ENCODE peak calls at places on chromosomes 4 and X, in eight cellular contexts. One of them, this sample, is unnamed.

GRCh38 chrX:18012974-18013373 is 151.9 kb upstream of the RAI2 start:
- DNase-seq in HL-60: no peak
- DNase-seq in NCI-H187 treated with DMSO at 0.1 percent for 48 hours: no peak
- DNase-seq in AML-193: no peak
- DNase-seq in activated T-cell treated with anti-CD3 and anti-CD28 coated beads for 48 hours: no peak
- DNase-seq in Ammon's horn: no peak
- DNase-seq in heart right ventricle: no peak
- DNase-seq in stimulated activated effector memory CD8-positive, alpha-beta T cell treated with anti-CD3 and anti-CD28 coated beads, Interleukin-12 subunit alpha, Interleukin-12 subunit beta, amount 100 ng/mL, for 72 hours: no peak
- DNase-seq in this sample: no peak

GRCh38 chr4:127355738-127356137 is 277.0 kb upstream of the INTU start:
- DNase-seq in NCI-H187 treated with DMSO at 0.1 percent for 48 hours: no peak
- DNase-seq in heart right ventricle: no peak
- DNase-seq in stimulated activated effector memory CD8-positive, alpha-beta T cell treated with anti-CD3 and anti-CD28 coated beads, Interleukin-12 subunit alpha, Interleukin-12 subunit beta, amount 100 ng/mL, for 72 hours: no peak
- DNase-seq in Ammon's horn: peak; percentile 5
- DNase-seq in AML-193: no peak
- DNase-seq in HL-60: no peak
- DNase-seq in activated T-cell treated with anti-CD3 and anti-CD28 coated beads for 48 hours: no peak
- DNase-seq in this sample: no peak

GRCh38 chrX:16466640-16467432 is 183.1 kb upstream of the S100G start:
- DNase-seq in NCI-H187 treated with DMSO at 0.1 percent for 48 hours: no peak
- DNase-seq in HL-60: no peak
- DNase-seq in heart right ventricle: no peak
- DNase-seq in AML-193: no peak
- DNase-seq in Ammon's horn: no peak
- DNase-seq in activated T-cell treated with anti-CD3 and anti-CD28 coated beads for 48 hours: no peak
- DNase-seq in stimulated activated effector memory CD8-positive, alpha-beta T cell treated with anti-CD3 and anti-CD28 coated beads, Interleukin-12 subunit alpha, Interleukin-12 subunit beta, amount 100 ng/mL, for 72 hours: no peak
- DNase-seq in this sample: no peak

GRCh38 chrX:12979011-12979629 is 4.2 kb downstream of the TMSB4X start:
- DNase-seq in HL-60: no peak
- DNase-seq in heart right ventricle: no peak
- DNase-seq in Ammon's horn: no peak
- DNase-seq in stimulated activated effector memory CD8-positive, alpha-beta T cell treated with anti-CD3 and anti-CD28 coated beads, Interleukin-12 subunit alpha, Interleukin-12 subunit beta, amount 100 ng/mL, for 72 hours: no peak
- DNase-seq in NCI-H187 treated with DMSO at 0.1 percent for 48 hours: no peak
- DNase-seq in activated T-cell treated with anti-CD3 and anti-CD28 coated beads for 48 hours: no peak
- DNase-seq in AML-193: no peak
- DNase-seq in this sample: no peak

GRCh38 chr4:147326581-147326980 is 154.3 kb upstream of the EDNRA start:
- DNase-seq in NCI-H187 treated with DMSO at 0.1 percent for 48 hours: no peak
- DNase-seq in heart right ventricle: no peak
- DNase-seq in HL-60: no peak
- DNase-seq in activated T-cell treated with anti-CD3 and anti-CD28 coated beads for 48 hours: no peak
- DNase-seq in stimulated activated effector memory CD8-positive, alpha-beta T cell treated with anti-CD3 and anti-CD28 coated beads, Interleukin-12 subunit alpha, Interleukin-12 subunit beta, amount 100 ng/mL, for 72 hours: no peak
- DNase-seq in Ammon's horn: no peak
- DNase-seq in AML-193: no peak
- DNase-seq in this sample: no peak

GRCh38 chr4:102438873-102439614 is 62.1 kb upstream of the NFKB1 start:
- DNase-seq in Ammon's horn: peak; percentile 40
- DNase-seq in stimulated activated effector memory CD8-positive, alpha-beta T cell treated with anti-CD3 and anti-CD28 coated beads, Interleukin-12 subunit alpha, Interleukin-12 subunit beta, amount 100 ng/mL, for 72 hours: no peak
- DNase-seq in NCI-H187 treated with DMSO at 0.1 percent for 48 hours: no peak
- DNase-seq in heart right ventricle: no peak
- DNase-seq in HL-60: no peak
- DNase-seq in activated T-cell treated with anti-CD3 and anti-CD28 coated beads for 48 hours: no peak
- DNase-seq in AML-193: no peak
- DNase-seq in this sample: no peak

GRCh38 chr4:167897116-167897515 is 195.2 kb upstream of the ANXA10 start:
- DNase-seq in HL-60: no peak
- DNase-seq in AML-193: no peak
- DNase-seq in Ammon's horn: no peak
- DNase-seq in NCI-H187 treated with DMSO at 0.1 percent for 48 hours: no peak
- DNase-seq in heart right ventricle: no peak
- DNase-seq in activated T-cell treated with anti-CD3 and anti-CD28 coated beads for 48 hours: no peak
- DNase-seq in stimulated activated effector memory CD8-positive, alpha-beta T cell treated with anti-CD3 and anti-CD28 coated beads, Interleukin-12 subunit alpha, Interleukin-12 subunit beta, amount 100 ng/mL, for 72 hours: no peak
- DNase-seq in this sample: no peak

GRCh38 chr4:163554870-163555465 is 60.5 kb downstream of the TMA16 start:
- DNase-seq in Ammon's horn: no peak
- DNase-seq in activated T-cell treated with anti-CD3 and anti-CD28 coated beads for 48 hours: no peak
- DNase-seq in HL-60: no peak
- DNase-seq in heart right ventricle: no peak
- DNase-seq in NCI-H187 treated with DMSO at 0.1 percent for 48 hours: no peak
- DNase-seq in AML-193: peak; percentile 44
- DNase-seq in stimulated activated effector memory CD8-positive, alpha-beta T cell treated with anti-CD3 and anti-CD28 coated beads, Interleukin-12 subunit alpha, Interleukin-12 subunit beta, amount 100 ng/mL, for 72 hours: no peak
- DNase-seq in this sample: no peak

GRCh38 chr4:147969573-147969972 is 237.7 kb downstream of the ARHGAP10 start:
- DNase-seq in stimulated activated effector memory CD8-positive, alpha-beta T cell treated with anti-CD3 and anti-CD28 coated beads, Interleukin-12 subunit alpha, Interleukin-12 subunit beta, amount 100 ng/mL, for 72 hours: no peak
- DNase-seq in heart right ventricle: no peak
- DNase-seq in HL-60: no peak
- DNase-seq in AML-193: no peak
- DNase-seq in NCI-H187 treated with DMSO at 0.1 percent for 48 hours: no peak
- DNase-seq in Ammon's horn: no peak
- DNase-seq in activated T-cell treated with anti-CD3 and anti-CD28 coated beads for 48 hours: no peak
- DNase-seq in this sample: no peak

GRCh38 chrX:155053656-155054055 is 17.3 kb downstream of the CMC4 start:
- DNase-seq in AML-193: no peak
- DNase-seq in activated T-cell treated with anti-CD3 and anti-CD28 coated beads for 48 hours: no peak
- DNase-seq in stimulated activated effector memory CD8-positive, alpha-beta T cell treated with anti-CD3 and anti-CD28 coated beads, Interleukin-12 subunit alpha, Interleukin-12 subunit beta, amount 100 ng/mL, for 72 hours: no peak
- DNase-seq in HL-60: no peak
- DNase-seq in NCI-H187 treated with DMSO at 0.1 percent for 48 hours: no peak
- DNase-seq in Ammon's horn: no peak
- DNase-seq in heart right ventricle: no peak
- DNase-seq in this sample: no peak

GRCh38 chrX:140948827-140949226 is 53.6 kb upstream of the SPANXB1 start:
- DNase-seq in stimulated activated effector memory CD8-positive, alpha-beta T cell treated with anti-CD3 and anti-CD28 coated beads, Interleukin-12 subunit alpha, Interleukin-12 subunit beta, amount 100 ng/mL, for 72 hours: no peak
- DNase-seq in heart right ventricle: no peak
- DNase-seq in HL-60: no peak
- DNase-seq in NCI-H187 treated with DMSO at 0.1 percent for 48 hours: no peak
- DNase-seq in AML-193: no peak
- DNase-seq in Ammon's horn: no peak
- DNase-seq in activated T-cell treated with anti-CD3 and anti-CD28 coated beads for 48 hours: no peak
- DNase-seq in this sample: no peak

GRCh38 chr4:125303058-125303457 is 11.7 kb upstream of the FAT4 start:
- DNase-seq in HL-60: no peak
- DNase-seq in NCI-H187 treated with DMSO at 0.1 percent for 48 hours: no peak
- DNase-seq in stimulated activated effector memory CD8-positive, alpha-beta T cell treated with anti-CD3 and anti-CD28 coated beads, Interleukin-12 subunit alpha, Interleukin-12 subunit beta, amount 100 ng/mL, for 72 hours: no peak
- DNase-seq in heart right ventricle: no peak
- DNase-seq in AML-193: no peak
- DNase-seq in Ammon's horn: no peak
- DNase-seq in activated T-cell treated with anti-CD3 and anti-CD28 coated beads for 48 hours: no peak
- DNase-seq in this sample: no peak

GRCh38 chr4:76811604-76812412 is 86.1 kb downstream of the SOWAHB start:
- DNase-seq in HL-60: no peak
- DNase-seq in heart right ventricle: peak; percentile 41
- DNase-seq in stimulated activated effector memory CD8-positive, alpha-beta T cell treated with anti-CD3 and anti-CD28 coated beads, Interleukin-12 subunit alpha, Interleukin-12 subunit beta, amount 100 ng/mL, for 72 hours: no peak
- DNase-seq in AML-193: no peak
- DNase-seq in Ammon's horn: no peak
- DNase-seq in NCI-H187 treated with DMSO at 0.1 percent for 48 hours: no peak
- DNase-seq in activated T-cell treated with anti-CD3 and anti-CD28 coated beads for 48 hours: no peak
- DNase-seq in this sample: no peak

GRCh38 chr4:111070390-111070789 is 447.5 kb upstream of the PITX2 start:
- DNase-seq in AML-193: no peak
- DNase-seq in Ammon's horn: peak; percentile 47
- DNase-seq in NCI-H187 treated with DMSO at 0.1 percent for 48 hours: no peak
- DNase-seq in heart right ventricle: no peak
- DNase-seq in stimulated activated effector memory CD8-positive, alpha-beta T cell treated with anti-CD3 and anti-CD28 coated beads, Interleukin-12 subunit alpha, Interleukin-12 subunit beta, amount 100 ng/mL, for 72 hours: no peak
- DNase-seq in activated T-cell treated with anti-CD3 and anti-CD28 coated beads for 48 hours: no peak
- DNase-seq in HL-60: no peak
- DNase-seq in this sample: no peak

GRCh38 chr4:145446184-145446583 is 35.5 kb upstream of the SMAD1 start:
- DNase-seq in activated T-cell treated with anti-CD3 and anti-CD28 coated beads for 48 hours: no peak
- DNase-seq in NCI-H187 treated with DMSO at 0.1 percent for 48 hours: no peak
- DNase-seq in HL-60: no peak
- DNase-seq in stimulated activated effector memory CD8-positive, alpha-beta T cell treated with anti-CD3 and anti-CD28 coated beads, Interleukin-12 subunit alpha, Interleukin-12 subunit beta, amount 100 ng/mL, for 72 hours: no peak
- DNase-seq in heart right ventricle: no peak
- DNase-seq in AML-193: no peak
- DNase-seq in Ammon's horn: no peak
- DNase-seq in this sample: no peak

GRCh38 chr4:154911097-154911496 is 130.0 kb downstream of the RBM46 start:
- DNase-seq in stimulated activated effector memory CD8-positive, alpha-beta T cell treated with anti-CD3 and anti-CD28 coated beads, Interleukin-12 subunit alpha, Interleukin-12 subunit beta, amount 100 ng/mL, for 72 hours: no peak
- DNase-seq in Ammon's horn: no peak
- DNase-seq in AML-193: no peak
- DNase-seq in HL-60: no peak
- DNase-seq in activated T-cell treated with anti-CD3 and anti-CD28 coated beads for 48 hours: no peak
- DNase-seq in heart right ventricle: no peak
- DNase-seq in NCI-H187 treated with DMSO at 0.1 percent for 48 hours: no peak
- DNase-seq in this sample: no peak

GRCh38 chrX:12013220-12013619 is 125.1 kb upstream of the FRMPD4 start:
- DNase-seq in NCI-H187 treated with DMSO at 0.1 percent for 48 hours: no peak
- DNase-seq in heart right ventricle: no peak
- DNase-seq in stimulated activated effector memory CD8-positive, alpha-beta T cell treated with anti-CD3 and anti-CD28 coated beads, Interleukin-12 subunit alpha, Interleukin-12 subunit beta, amount 100 ng/mL, for 72 hours: no peak
- DNase-seq in HL-60: no peak
- DNase-seq in activated T-cell treated with anti-CD3 and anti-CD28 coated beads for 48 hours: no peak
- DNase-seq in AML-193: no peak
- DNase-seq in Ammon's horn: no peak
- DNase-seq in this sample: no peak

GRCh38 chr4:74821541-74821940 is 27.2 kb upstream of the BTC start:
- DNase-seq in Ammon's horn: no peak
- DNase-seq in HL-60: no peak
- DNase-seq in NCI-H187 treated with DMSO at 0.1 percent for 48 hours: no peak
- DNase-seq in heart right ventricle: no peak
- DNase-seq in stimulated activated effector memory CD8-positive, alpha-beta T cell treated with anti-CD3 and anti-CD28 coated beads, Interleukin-12 subunit alpha, Interleukin-12 subunit beta, amount 100 ng/mL, for 72 hours: no peak
- DNase-seq in activated T-cell treated with anti-CD3 and anti-CD28 coated beads for 48 hours: no peak
- DNase-seq in AML-193: no peak
- DNase-seq in this sample: no peak

GRCh38 chr4:87120411-87121162 is 99.8 kb downstream of the KLHL8 start:
- DNase-seq in AML-193: no peak
- DNase-seq in Ammon's horn: peak; percentile 28
- DNase-seq in NCI-H187 treated with DMSO at 0.1 percent for 48 hours: no peak
- DNase-seq in HL-60: no peak
- DNase-seq in stimulated activated effector memory CD8-positive, alpha-beta T cell treated with anti-CD3 and anti-CD28 coated beads, Interleukin-12 subunit alpha, Interleukin-12 subunit beta, amount 100 ng/mL, for 72 hours: no peak
- DNase-seq in heart right ventricle: peak; percentile 40
- DNase-seq in activated T-cell treated with anti-CD3 and anti-CD28 coated beads for 48 hours: no peak
- DNase-seq in this sample: no peak

GRCh38 chr4:20883231-20883630 is 183.0 kb downstream of the PACRGL start:
- DNase-seq in AML-193: no peak
- DNase-seq in activated T-cell treated with anti-CD3 and anti-CD28 coated beads for 48 hours: no peak
- DNase-seq in stimulated activated effector memory CD8-positive, alpha-beta T cell treated with anti-CD3 and anti-CD28 coated beads, Interleukin-12 subunit alpha, Interleukin-12 subunit beta, amount 100 ng/mL, for 72 hours: no peak
- DNase-seq in NCI-H187 treated with DMSO at 0.1 percent for 48 hours: no peak
- DNase-seq in Ammon's horn: no peak
- DNase-seq in heart right ventricle: no peak
- DNase-seq in HL-60: no peak
- DNase-seq in this sample: no peak

GRCh38 chrX:68511255-68511654 is 12.4 kb downstream of the YIPF6 start:
- DNase-seq in heart right ventricle: no peak
- DNase-seq in HL-60: no peak
- DNase-seq in stimulated activated effector memory CD8-positive, alpha-beta T cell treated with anti-CD3 and anti-CD28 coated beads, Interleukin-12 subunit alpha, Interleukin-12 subunit beta, amount 100 ng/mL, for 72 hours: peak; percentile 49
- DNase-seq in NCI-H187 treated with DMSO at 0.1 percent for 48 hours: no peak
- DNase-seq in AML-193: peak; percentile 9
- DNase-seq in Ammon's horn: peak; percentile 28
- DNase-seq in activated T-cell treated with anti-CD3 and anti-CD28 coated beads for 48 hours: no peak
- DNase-seq in this sample: peak; percentile 28

GRCh38 chr4:139511320-139511719 is 44.7 kb downstream of the SETD7 start:
- DNase-seq in AML-193: no peak
- DNase-seq in heart right ventricle: no peak
- DNase-seq in HL-60: no peak
- DNase-seq in Ammon's horn: peak; percentile 24
- DNase-seq in stimulated activated effector memory CD8-positive, alpha-beta T cell treated with anti-CD3 and anti-CD28 coated beads, Interleukin-12 subunit alpha, Interleukin-12 subunit beta, amount 100 ng/mL, for 72 hours: no peak
- DNase-seq in activated T-cell treated with anti-CD3 and anti-CD28 coated beads for 48 hours: no peak
- DNase-seq in NCI-H187 treated with DMSO at 0.1 percent for 48 hours: no peak
- DNase-seq in this sample: no peak

GRCh38 chrX:23003121-23003520 is 3.4 kb downstream of the DDX53 start:
- DNase-seq in stimulated activated effector memory CD8-positive, alpha-beta T cell treated with anti-CD3 and anti-CD28 coated beads, Interleukin-12 subunit alpha, Interleukin-12 subunit beta, amount 100 ng/mL, for 72 hours: no peak
- DNase-seq in heart right ventricle: no peak
- DNase-seq in HL-60: no peak
- DNase-seq in Ammon's horn: no peak
- DNase-seq in NCI-H187 treated with DMSO at 0.1 percent for 48 hours: no peak
- DNase-seq in activated T-cell treated with anti-CD3 and anti-CD28 coated beads for 48 hours: no peak
- DNase-seq in AML-193: no peak
- DNase-seq in this sample: no peak

GRCh38 chr4:86092684-86093083 is 267.2 kb downstream of the MAPK10 start:
- DNase-seq in NCI-H187 treated with DMSO at 0.1 percent for 48 hours: no peak
- DNase-seq in Ammon's horn: peak; percentile 15
- DNase-seq in HL-60: no peak
- DNase-seq in heart right ventricle: no peak
- DNase-seq in stimulated activated effector memory CD8-positive, alpha-beta T cell treated with anti-CD3 and anti-CD28 coated beads, Interleukin-12 subunit alpha, Interleukin-12 subunit beta, amount 100 ng/mL, for 72 hours: no peak
- DNase-seq in activated T-cell treated with anti-CD3 and anti-CD28 coated beads for 48 hours: no peak
- DNase-seq in AML-193: peak; percentile 24
- DNase-seq in this sample: no peak

GRCh38 chr4:136865591-136865990 is 666.7 kb downstream of the PCDH18 start:
- DNase-seq in heart right ventricle: no peak
- DNase-seq in AML-193: no peak
- DNase-seq in activated T-cell treated with anti-CD3 and anti-CD28 coated beads for 48 hours: no peak
- DNase-seq in stimulated activated effector memory CD8-positive, alpha-beta T cell treated with anti-CD3 and anti-CD28 coated beads, Interleukin-12 subunit alpha, Interleukin-12 subunit beta, amount 100 ng/mL, for 72 hours: no peak
- DNase-seq in Ammon's horn: no peak
- DNase-seq in HL-60: no peak
- DNase-seq in NCI-H187 treated with DMSO at 0.1 percent for 48 hours: no peak
- DNase-seq in this sample: no peak

GRCh38 chr4:47531241-47531953 is 46.3 kb downstream of the ATP10D start:
- DNase-seq in activated T-cell treated with anti-CD3 and anti-CD28 coated beads for 48 hours: peak; percentile 21
- DNase-seq in heart right ventricle: no peak
- DNase-seq in NCI-H187 treated with DMSO at 0.1 percent for 48 hours: no peak
- DNase-seq in stimulated activated effector memory CD8-positive, alpha-beta T cell treated with anti-CD3 and anti-CD28 coated beads, Interleukin-12 subunit alpha, Interleukin-12 subunit beta, amount 100 ng/mL, for 72 hours: peak; percentile 62
- DNase-seq in Ammon's horn: peak; percentile 46
- DNase-seq in AML-193: peak; percentile 90
- DNase-seq in HL-60: peak; percentile 28
- DNase-seq in this sample: peak; percentile 9

GRCh38 chr4:152273343-152273742 is 262.5 kb downstream of the FBXW7 start:
- DNase-seq in stimulated activated effector memory CD8-positive, alpha-beta T cell treated with anti-CD3 and anti-CD28 coated beads, Interleukin-12 subunit alpha, Interleukin-12 subunit beta, amount 100 ng/mL, for 72 hours: no peak
- DNase-seq in NCI-H187 treated with DMSO at 0.1 percent for 48 hours: no peak
- DNase-seq in heart right ventricle: no peak
- DNase-seq in HL-60: no peak
- DNase-seq in AML-193: no peak
- DNase-seq in activated T-cell treated with anti-CD3 and anti-CD28 coated beads for 48 hours: no peak
- DNase-seq in Ammon's horn: no peak
- DNase-seq in this sample: no peak

GRCh38 chrX:41339148-41339547 is 5.2 kb downstream of the DDX3X start:
- DNase-seq in activated T-cell treated with anti-CD3 and anti-CD28 coated beads for 48 hours: no peak
- DNase-seq in NCI-H187 treated with DMSO at 0.1 percent for 48 hours: no peak
- DNase-seq in heart right ventricle: no peak
- DNase-seq in Ammon's horn: no peak
- DNase-seq in HL-60: no peak
- DNase-seq in AML-193: no peak
- DNase-seq in stimulated activated effector memory CD8-positive, alpha-beta T cell treated with anti-CD3 and anti-CD28 coated beads, Interleukin-12 subunit alpha, Interleukin-12 subunit beta, amount 100 ng/mL, for 72 hours: no peak
- DNase-seq in this sample: no peak

GRCh38 chr4:70759627-70760026 is 37.9 kb downstream of the RUFY3 start:
- DNase-seq in stimulated activated effector memory CD8-positive, alpha-beta T cell treated with anti-CD3 and anti-CD28 coated beads, Interleukin-12 subunit alpha, Interleukin-12 subunit beta, amount 100 ng/mL, for 72 hours: no peak
- DNase-seq in heart right ventricle: no peak
- DNase-seq in HL-60: no peak
- DNase-seq in NCI-H187 treated with DMSO at 0.1 percent for 48 hours: no peak
- DNase-seq in Ammon's horn: no peak
- DNase-seq in AML-193: no peak
- DNase-seq in activated T-cell treated with anti-CD3 and anti-CD28 coated beads for 48 hours: no peak
- DNase-seq in this sample: no peak

GRCh38 chr4:54837576-54838140 is 179.9 kb downstream of the KIT start:
- DNase-seq in activated T-cell treated with anti-CD3 and anti-CD28 coated beads for 48 hours: no peak
- DNase-seq in heart right ventricle: no peak
- DNase-seq in NCI-H187 treated with DMSO at 0.1 percent for 48 hours: no peak
- DNase-seq in Ammon's horn: no peak
- DNase-seq in stimulated activated effector memory CD8-positive, alpha-beta T cell treated with anti-CD3 and anti-CD28 coated beads, Interleukin-12 subunit alpha, Interleukin-12 subunit beta, amount 100 ng/mL, for 72 hours: no peak
- DNase-seq in HL-60: no peak
- DNase-seq in AML-193: no peak
- DNase-seq in this sample: no peak

GRCh38 chr4:74433043-74433442 is 11.9 kb upstream of the AREG start:
- DNase-seq in stimulated activated effector memory CD8-positive, alpha-beta T cell treated with anti-CD3 and anti-CD28 coated beads, Interleukin-12 subunit alpha, Interleukin-12 subunit beta, amount 100 ng/mL, for 72 hours: no peak
- DNase-seq in HL-60: no peak
- DNase-seq in activated T-cell treated with anti-CD3 and anti-CD28 coated beads for 48 hours: no peak
- DNase-seq in heart right ventricle: no peak
- DNase-seq in Ammon's horn: no peak
- DNase-seq in AML-193: no peak
- DNase-seq in NCI-H187 treated with DMSO at 0.1 percent for 48 hours: no peak
- DNase-seq in this sample: no peak

GRCh38 chr4:150280081-150280950 is 202.1 kb downstream of the DCLK2 start:
- DNase-seq in Ammon's horn: no peak
- DNase-seq in NCI-H187 treated with DMSO at 0.1 percent for 48 hours: no peak
- DNase-seq in stimulated activated effector memory CD8-positive, alpha-beta T cell treated with anti-CD3 and anti-CD28 coated beads, Interleukin-12 subunit alpha, Interleukin-12 subunit beta, amount 100 ng/mL, for 72 hours: no peak
- DNase-seq in AML-193: peak; percentile 57
- DNase-seq in activated T-cell treated with anti-CD3 and anti-CD28 coated beads for 48 hours: no peak
- DNase-seq in heart right ventricle: no peak
- DNase-seq in HL-60: peak; percentile 21
- DNase-seq in this sample: no peak

GRCh38 chr4:3363411-3364141 is 70.8 kb downstream of the RGS12 start:
- DNase-seq in AML-193: no peak
- DNase-seq in Ammon's horn: no peak
- DNase-seq in stimulated activated effector memory CD8-positive, alpha-beta T cell treated with anti-CD3 and anti-CD28 coated beads, Interleukin-12 subunit alpha, Interleukin-12 subunit beta, amount 100 ng/mL, for 72 hours: peak; percentile 37
- DNase-seq in HL-60: no peak
- DNase-seq in NCI-H187 treated with DMSO at 0.1 percent for 48 hours: no peak
- DNase-seq in heart right ventricle: no peak
- DNase-seq in activated T-cell treated with anti-CD3 and anti-CD28 coated beads for 48 hours: no peak
- DNase-seq in this sample: no peak

GRCh38 chr4:110055014-110055768 is 142.5 kb downstream of the EGF start:
- DNase-seq in NCI-H187 treated with DMSO at 0.1 percent for 48 hours: no peak
- DNase-seq in HL-60: no peak
- DNase-seq in stimulated activated effector memory CD8-positive, alpha-beta T cell treated with anti-CD3 and anti-CD28 coated beads, Interleukin-12 subunit alpha, Interleukin-12 subunit beta, amount 100 ng/mL, for 72 hours: peak; percentile 54
- DNase-seq in AML-193: no peak
- DNase-seq in heart right ventricle: no peak
- DNase-seq in Ammon's horn: peak; percentile 63
- DNase-seq in activated T-cell treated with anti-CD3 and anti-CD28 coated beads for 48 hours: no peak
- DNase-seq in this sample: no peak

This sample was measured in memory B cell.